ENCODE peak calls at places on chromosomes 7 and 10, in nine cellular contexts. Z, N, P, W, S, Y, A, U and K are unnamed samples.

GRCh38 chr10:121310151-121310711 is 288.0 kb downstream of the FGFR2 start:
- DNase-seq in Z (no peak), N (no peak), P (no peak), W (no peak), S (no peak), Y (no peak), A (no peak), U (no peak), K (no peak)

GRCh38 chr7:131538791-131539179 is 17.6 kb downstream of the PODXL start:
- DNase-seq in Z (no peak), N (no peak), P (no peak), W (no peak), S (no peak), Y (peak; percentile 85), A (no peak), U (no peak), K (no peak)

GRCh38 chr10:126646101-126646500 is 24.4 kb downstream of the C10orf90 start:
- DNase-seq in Z (no peak), N (no peak), P (no peak), W (no peak), S (no peak), Y (peak; percentile 87), A (peak; percentile 42), U (no peak), K (no peak)

GRCh38 chr10:22250897-22251605 is 33.2 kb upstream of the EBLN1 start:
- DNase-seq in Z (no peak), N (no peak), P (no peak), W (no peak), S (no peak), Y (no peak), A (no peak), U (no peak), K (no peak)

GRCh38 chr10:97140887-97141745 is 44.6 kb downstream of the SLIT1 start:
- DNase-seq in Z (no peak), N (no peak), P (no peak), W (no peak), S (no peak), Y (no peak), A (no peak), U (no peak), K (no peak)

GRCh38 chr7:134327896-134328295 is 11.2 kb upstream of the SLC35B4 start:
- DNase-seq in Z (no peak), N (peak; percentile 58), P (peak; percentile 30), W (no peak), S (peak; percentile 20), Y (peak; percentile 67), A (no peak), U (peak; percentile 20), K (no peak)

GRCh38 chr7:816751-817671 is 15.3 kb upstream of the SUN1 start:
- DNase-seq in Z (no peak), N (peak; percentile 54), P (no peak), W (peak; percentile 48), S (no peak), Y (peak; percentile 89), A (no peak), U (no peak), K (no peak)

GRCh38 chr7:57403601-57404342 is 46.2 kb upstream of the ZNF716 start:
- DNase-seq in Z (no peak), N (peak; percentile 73), P (no peak), W (no peak), S (no peak), Y (no peak), A (no peak), U (no peak), K (no peak)

GRCh38 chr7:22420973-22421635 is 64.2 kb upstream of the RAPGEF5 start:
- DNase-seq in Z (no peak), N (no peak), P (no peak), W (no peak), S (no peak), Y (no peak), A (no peak), U (no peak), K (no peak)

GRCh38 chr10:113221756-113222168 is 271.7 kb downstream of the TCF7L2 start:
- DNase-seq in Z (no peak), N (peak; percentile 31), P (no peak), W (no peak), S (no peak), Y (no peak), A (no peak), U (no peak), K (no peak)

GRCh38 chr10:133475821-133476640 is 22.3 kb downstream of the SCART1 start:
- DNase-seq in Z (no peak), N (no peak), P (no peak), W (no peak), S (no peak), Y (peak; percentile 65), A (no peak), U (no peak), K (no peak)